ENCODE peak calls at places on chromosomes 13 and 19, in seven cellular contexts. One of them, this sample, is unnamed.

GRCh38 chr19:14443632-14444216 is 10.6 kb downstream of the PKN1 start:
- DNase-seq in NCI-H2029: no peak
- DNase-seq in fibroblast of pulmonary artery: no peak
- DNase-seq in T-helper 9 cell: no peak
- DNase-seq in LoVo: no peak
- DNase-seq in KBM-7: no peak
- DNase-seq in neural crest cell: no peak
- DNase-seq in this sample: no peak

GRCh38 chr13:24039621-24040475 is 120.7 kb upstream of the SPATA13 start:
- DNase-seq in fibroblast of pulmonary artery: no peak
- DNase-seq in NCI-H2029: no peak
- DNase-seq in KBM-7: no peak
- DNase-seq in LoVo: no peak
- DNase-seq in neural crest cell: no peak
- DNase-seq in T-helper 9 cell: no peak
- DNase-seq in this sample: no peak

GRCh38 chr13:23921451-23921888 is 24.2 kb upstream of the C1QTNF9B start:
- DNase-seq in KBM-7: peak
- DNase-seq in NCI-H2029: no peak
- DNase-seq in LoVo: peak
- DNase-seq in T-helper 9 cell: no peak
- DNase-seq in fibroblast of pulmonary artery: peak
- DNase-seq in neural crest cell: peak
- DNase-seq in this sample: peak

GRCh38 chr13:50635504-50635903 is 208.0 kb downstream of the DLEU7 start:
- DNase-seq in NCI-H2029: no peak
- DNase-seq in KBM-7: peak
- DNase-seq in neural crest cell: no peak
- DNase-seq in fibroblast of pulmonary artery: peak
- DNase-seq in T-helper 9 cell: no peak
- DNase-seq in LoVo: no peak
- DNase-seq in this sample: no peak

GRCh38 chr13:96621634-96622033 is 372.6 kb downstream of the OXGR1 start:
- DNase-seq in KBM-7: no peak
- DNase-seq in NCI-H2029: no peak
- DNase-seq in T-helper 9 cell: no peak
- DNase-seq in fibroblast of pulmonary artery: no peak
- DNase-seq in LoVo: no peak
- DNase-seq in neural crest cell: no peak
- DNase-seq in this sample: peak

GRCh38 chr13:112821340-112822055 is 131.7 kb downstream of the ATP11A start:
- DNase-seq in NCI-H2029: no peak
- DNase-seq in T-helper 9 cell: no peak
- DNase-seq in neural crest cell: no peak
- DNase-seq in fibroblast of pulmonary artery: no peak
- DNase-seq in LoVo: no peak
- DNase-seq in KBM-7: no peak
- DNase-seq in this sample: no peak

GRCh38 chr19:42313096-42313839 is at the start of gene TMEM145:
- DNase-seq in fibroblast of pulmonary artery: peak
- DNase-seq in T-helper 9 cell: no peak
- DNase-seq in LoVo: peak
- DNase-seq in neural crest cell: peak
- DNase-seq in NCI-H2029: peak
- DNase-seq in KBM-7: peak
- DNase-seq in this sample: no peak

GRCh38 chr19:53308339-53308811 is 25.2 kb upstream of the ZNF845 start:
- DNase-seq in fibroblast of pulmonary artery: peak
- DNase-seq in LoVo: no peak
- DNase-seq in neural crest cell: peak
- DNase-seq in KBM-7: no peak
- DNase-seq in NCI-H2029: no peak
- DNase-seq in T-helper 9 cell: no peak
- DNase-seq in this sample: no peak

This sample was measured in bronchial epithelial cell.